ENCODE peak calls at places on chromosomes 16 and 17, in ten cellular contexts. Z is tibial nerve; H is neural progenitor cell; C is uterus; R is CD4-positive, alpha-beta memory T cell; V is right cardiac atrium; J is lower leg skin; P is body of pancreas; G is psoas muscle; F is pancreas. T is an unnamed sample.

GRCh38 chr17:80124351-80124981 is 22.5 kb downstream of the EIF4A3 start:
- DNase-seq in Z (no peak), J (no peak), F (no peak), V (peak), R (no peak), H (peak), P (no peak), G (no peak), C (no peak), T (peak)

GRCh38 chr17:39251997-39252396 is 26.3 kb upstream of the STAC2 start:
- DNase-seq in H (no peak), F (no peak), Z (no peak), J (no peak), C (no peak), P (no peak), R (no peak), G (no peak), V (no peak), T (no peak)

GRCh38 chr17:44898768-44899073 is 524 bp downstream of the EFTUD2 start:
- DNase-seq in R (no peak), Z (no peak), G (no peak), P (no peak), H (no peak), F (no peak), J (no peak), V (no peak), C (no peak), T (peak)

GRCh38 chr16:14117051-14117450 is 45.9 kb downstream of the MRTFB start:
- DNase-seq in Z (no peak), H (no peak), G (no peak), R (no peak), V (no peak), P (no peak), F (no peak), C (no peak), J (no peak), T (no peak)

GRCh38 chr17:35006345-35006744 is 26.0 kb downstream of the LIG3 start:
- DNase-seq in V (no peak), Z (no peak), H (no peak), F (no peak), C (no peak), G (no peak), J (no peak), R (no peak), P (no peak), T (no peak)

GRCh38 chr16:630024-630814 is 566 bp upstream of the WFIKKN1 start:
- DNase-seq in V (no peak), R (no peak), H (peak), J (no peak), F (no peak), Z (no peak), G (peak), C (peak), P (peak), T (no peak)

GRCh38 chr16:56203052-56203451 is 11.8 kb downstream of the GNAO1 start:
- DNase-seq in C (no peak), R (peak), P (no peak), G (peak), Z (no peak), H (peak), V (peak), F (no peak), J (no peak), T (no peak)

GRCh38 chr16:1776672-1776955 is 3.7 kb upstream of the MRPS34 start:
- DNase-seq in F (no peak), V (no peak), G (no peak), Z (no peak), P (no peak), J (no peak), R (no peak), C (no peak), H (no peak), T (no peak)

GRCh38 chr16:81790772-81791171 is 11.7 kb downstream of the PLCG2 start:
- DNase-seq in V (no peak), F (no peak), J (no peak), G (no peak), Z (no peak), H (no peak), P (no peak), C (no peak), R (no peak), T (no peak)

GRCh38 chr17:28180449-28180848 is 138.0 kb downstream of the NLK start:
- DNase-seq in G (no peak), H (no peak), P (no peak), R (no peak), F (no peak), Z (no peak), J (no peak), V (no peak), C (no peak), T (peak)

GRCh38 chr17:2094891-2095535 is 40.1 kb downstream of the HIC1 start:
- DNase-seq in H (peak), G (peak), V (peak), R (no peak), Z (no peak), J (peak), F (peak), C (peak), P (peak), T (peak)

GRCh38 chr16:54342001-54342776 is 55.6 kb upstream of the IRX3 start:
- DNase-seq in G (no peak), C (no peak), Z (no peak), R (no peak), H (no peak), J (peak), F (no peak), P (no peak), V (no peak), T (peak)

GRCh38 chr17:29042679-29043538 is at the start of gene PIPOX:
- DNase-seq in H (peak), P (peak), Z (no peak), R (no peak), J (no peak), G (no peak), V (no peak), C (no peak), F (no peak), T (peak)

GRCh38 chr17:55117063-55117611 is 147.6 kb upstream of the HLF start:
- DNase-seq in V (no peak), C (no peak), F (no peak), P (no peak), J (no peak), H (no peak), R (no peak), G (no peak), Z (no peak), T (no peak)

GRCh38 chr17:9132291-9132690 is 111.0 kb downstream of the NTN1 start:
- DNase-seq in F (no peak), C (no peak), J (no peak), H (no peak), R (no peak), G (no peak), Z (no peak), P (no peak), V (no peak), T (no peak)

GRCh38 chr16:69936751-69937211 is 14.4 kb upstream of the CLEC18A start:
- DNase-seq in P (no peak), R (no peak), C (no peak), J (no peak), V (no peak), H (no peak), Z (peak), G (no peak), F (no peak), T (no peak)

GRCh38 chr17:55743103-55743679 is 7.7 kb upstream of the PCTP start:
- DNase-seq in J (no peak), F (peak), R (no peak), G (no peak), Z (no peak), H (no peak), C (no peak), P (peak), V (no peak), T (no peak)

GRCh38 chr16:64051826-64052225 is 1070.0 kb downstream of the CDH11 start:
- DNase-seq in V (no peak), G (no peak), H (peak), P (no peak), F (no peak), R (no peak), J (no peak), Z (no peak), C (no peak), T (peak)

GRCh38 chr17:4766705-4767104 is 5.0 kb upstream of the TM4SF5 start:
- DNase-seq in G (no peak), P (no peak), Z (no peak), H (no peak), V (no peak), J (no peak), F (no peak), R (no peak), C (no peak), T (no peak)

GRCh38 chr17:56894859-56895455 is 18.9 kb downstream of the TRIM25 start:
- DNase-seq in F (no peak), H (no peak), J (no peak), G (no peak), P (no peak), C (no peak), V (no peak), R (no peak), Z (no peak), T (no peak)

GRCh38 chr16:16083421-16084156 is 134.2 kb downstream of the ABCC1 start:
- DNase-seq in Z (no peak), F (no peak), J (no peak), G (no peak), V (no peak), H (no peak), R (no peak), P (no peak), C (no peak), T (no peak)

GRCh38 chr16:58882292-58882691 is 148.2 kb upstream of the GOT2 start:
- DNase-seq in H (no peak), G (no peak), J (no peak), P (no peak), Z (no peak), C (no peak), R (no peak), V (no peak), F (no peak), T (no peak)

GRCh38 chr16:22216191-22216831 is 10.2 kb downstream of the EEF2K start:
- DNase-seq in V (no peak), P (no peak), Z (no peak), C (no peak), F (no peak), J (no peak), G (no peak), R (no peak), H (no peak), T (peak)

GRCh38 chr17:56029980-56030624 is 123.2 kb upstream of the ANKFN1 start:
- DNase-seq in C (no peak), V (no peak), Z (no peak), G (no peak), P (no peak), J (no peak), H (no peak), R (no peak), F (no peak), T (peak)

GRCh38 chr16:1428511-1428910 is 2.4 kb upstream of the PERCC1 start:
- DNase-seq in Z (no peak), V (no peak), G (peak), C (no peak), J (no peak), P (no peak), F (peak), R (no peak), H (peak), T (peak)

GRCh38 chr17:1972429-1973160 is 52.5 kb downstream of the RTN4RL1 start:
- DNase-seq in F (no peak), H (no peak), Z (peak), P (no peak), G (no peak), J (no peak), C (no peak), R (no peak), V (peak), T (no peak)

GRCh38 chr16:70750893-70751467 is 50.0 kb downstream of the VAC14 start:
- DNase-seq in P (peak), H (no peak), V (peak), F (peak), G (peak), C (peak), R (no peak), Z (peak), J (no peak), T (no peak)

GRCh38 chr16:4392382-4393242 is 21.0 kb downstream of the VASN start:
- DNase-seq in G (peak), H (peak), J (no peak), R (no peak), C (peak), Z (no peak), F (peak), P (no peak), V (peak), T (peak)

GRCh38 chr17:50631195-50631907 is 3.3 kb upstream of the ABCC3 start:
- DNase-seq in V (no peak), C (peak), G (no peak), P (no peak), H (no peak), J (no peak), F (no peak), R (no peak), Z (no peak), T (no peak)

GRCh38 chr16:31507617-31507928 is 618 bp downstream of the RUSF1 start:
- DNase-seq in G (no peak), V (no peak), Z (no peak), R (no peak), C (no peak), J (no peak), P (no peak), F (no peak), H (no peak), T (no peak)

GRCh38 chr17:6473128-6473767 is 29.0 kb downstream of the PIMREG start:
- DNase-seq in H (peak), G (peak), J (peak), F (peak), Z (peak), C (peak), R (peak), V (peak), P (peak), T (peak)

GRCh38 chr16:75247249-75247648 is 4.2 kb downstream of the BCAR1 start:
- DNase-seq in G (no peak), Z (no peak), R (no peak), H (no peak), F (peak), J (no peak), C (no peak), P (no peak), V (no peak), T (no peak)

GRCh38 chr17:57210224-57210553 is 46.1 kb upstream of the MSI2 start:
- DNase-seq in F (no peak), V (no peak), J (no peak), H (no peak), R (no peak), Z (no peak), P (no peak), C (no peak), G (no peak), T (no peak)

GRCh38 chr16:64489449-64489848 is 632.4 kb downstream of the CDH11 start:
- DNase-seq in F (no peak), V (no peak), P (no peak), Z (no peak), R (no peak), G (no peak), H (no peak), J (no peak), C (no peak), T (peak)

GRCh38 chr17:81471804-81472456 is 40.7 kb downstream of the ACTG1 start:
- DNase-seq in C (peak), G (peak), H (peak), P (no peak), J (peak), R (peak), V (peak), Z (peak), F (no peak), T (peak)

GRCh38 chr16:10685709-10686108 is 9.0 kb downstream of the TEKT5 start:
- DNase-seq in H (no peak), Z (no peak), J (no peak), C (no peak), V (no peak), P (no peak), F (no peak), R (no peak), G (no peak), T (no peak)

GRCh38 chr16:68072038-68072695 is 13.0 kb upstream of the NFATC3 start:
- DNase-seq in Z (peak), R (no peak), P (no peak), J (peak), G (peak), F (peak), H (no peak), C (no peak), V (peak), T (peak)

GRCh38 chr16:17416461-17417221 is 54.1 kb downstream of the XYLT1 start:
- DNase-seq in R (peak), F (no peak), H (no peak), C (no peak), J (peak), G (no peak), P (peak), V (peak), Z (peak), T (peak)

GRCh38 chr17:9240659-9241370 is 219.5 kb downstream of the NTN1 start:
- DNase-seq in V (peak), G (peak), Z (peak), R (no peak), F (peak), P (peak), C (peak), H (peak), J (peak), T (peak)

GRCh38 chr17:28258347-28258887 is 60.6 kb upstream of the TMEM97 start:
- DNase-seq in F (peak), H (no peak), G (no peak), Z (no peak), C (no peak), R (no peak), P (peak), V (peak), J (no peak), T (no peak)

GRCh38 chr17:7882068-7882467 is 6.5 kb upstream of the CHD3 start:
- DNase-seq in H (no peak), F (no peak), P (no peak), C (no peak), R (no peak), G (no peak), V (no peak), J (no peak), Z (no peak), T (no peak)

GRCh38 chr17:7882629-7883028 is 6.0 kb upstream of the CHD3 start:
- DNase-seq in C (no peak), Z (no peak), V (no peak), R (no peak), J (no peak), G (no peak), H (no peak), P (no peak), F (no peak), T (no peak)

GRCh38 chr17:7878234-7878633 is 10.4 kb upstream of the CHD3 start:
- DNase-seq in P (no peak), R (no peak), G (no peak), J (no peak), F (no peak), C (no peak), Z (no peak), H (no peak), V (no peak), T (no peak)

GRCh38 chr17:7881655-7882054 is 6.9 kb upstream of the CHD3 start:
- DNase-seq in G (no peak), F (no peak), P (no peak), Z (no peak), H (no peak), J (no peak), V (no peak), R (no peak), C (no peak), T (no peak)

DNA sequence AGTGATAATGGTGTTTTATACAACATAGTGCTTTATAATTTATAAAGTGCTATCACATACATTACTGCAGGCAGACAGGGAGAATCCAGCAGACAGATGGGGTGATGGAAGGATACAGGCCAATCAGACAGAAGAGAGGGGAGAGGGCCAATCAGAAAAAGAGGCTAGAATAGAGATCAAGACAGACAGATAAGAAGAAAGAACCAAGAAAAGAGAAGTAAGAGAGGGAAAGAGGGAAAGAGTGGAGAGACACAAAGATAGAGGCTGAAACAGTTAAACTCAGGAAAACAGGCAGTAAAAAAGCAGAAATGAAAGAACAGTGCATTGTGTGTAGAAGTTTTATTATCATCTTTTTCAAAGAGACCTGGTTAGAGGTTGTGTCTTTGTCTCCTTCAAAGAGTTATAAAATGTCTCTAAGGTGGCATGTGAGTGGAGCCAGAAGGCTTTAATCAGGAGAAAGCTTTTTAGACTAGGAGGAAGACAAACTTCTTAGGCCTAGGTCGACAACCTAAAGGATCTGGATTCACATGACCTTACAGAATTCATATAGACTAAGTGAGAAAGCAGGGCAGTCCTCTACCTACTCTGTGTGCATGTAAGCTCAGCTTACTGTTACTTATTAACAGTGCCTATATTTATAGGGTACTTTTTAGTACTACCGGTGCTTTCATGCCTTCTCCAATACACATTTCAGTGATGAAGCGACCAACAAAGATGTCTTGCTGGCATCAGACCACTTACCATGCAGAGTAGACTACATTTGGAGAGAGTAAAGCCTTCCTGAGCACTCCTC is 8.3 kb upstream of the CHD3 start:
- DNase-seq in R (no peak), G (no peak), F (no peak), J (no peak), Z (no peak), H (no peak), P (no peak), C (no peak), V (no peak), T (no peak)
- H3K4me3 ChIP-seq in R (no peak), G (no peak), F (no peak), J (no peak), Z (no peak), H (no peak), P (no peak), C (no peak), V (no peak), T (no peak)

DNA sequence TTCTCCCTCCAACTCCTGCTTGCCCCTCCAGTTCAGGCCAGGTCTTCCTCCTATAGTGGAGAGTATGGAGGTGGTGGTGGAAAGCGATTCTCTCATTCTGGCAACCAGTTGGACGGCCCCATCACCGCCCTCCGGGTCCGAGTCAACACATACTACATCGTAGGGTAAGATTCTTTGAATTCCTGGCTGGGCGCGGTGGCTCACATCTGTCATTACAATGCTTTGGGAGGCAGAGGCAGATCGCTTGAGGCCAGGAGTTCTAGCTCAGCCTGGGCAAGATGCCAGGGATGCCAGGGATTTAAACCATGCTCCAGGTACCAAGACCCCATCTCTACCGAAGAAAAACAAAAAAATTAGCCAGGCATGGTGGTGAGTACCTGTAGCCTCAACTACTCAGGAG is 1.4 kb downstream of the ZG16 start:
- DNase-seq in H (no peak), J (no peak), G (no peak), P (no peak), Z (no peak), R (no peak), C (no peak), F (no peak), V (no peak), T (no peak)
- H3K4me3 ChIP-seq in H (no peak), J (no peak), G (no peak), P (no peak), Z (no peak), R (no peak), C (no peak), F (no peak), V (no peak), T (no peak)

DNA sequence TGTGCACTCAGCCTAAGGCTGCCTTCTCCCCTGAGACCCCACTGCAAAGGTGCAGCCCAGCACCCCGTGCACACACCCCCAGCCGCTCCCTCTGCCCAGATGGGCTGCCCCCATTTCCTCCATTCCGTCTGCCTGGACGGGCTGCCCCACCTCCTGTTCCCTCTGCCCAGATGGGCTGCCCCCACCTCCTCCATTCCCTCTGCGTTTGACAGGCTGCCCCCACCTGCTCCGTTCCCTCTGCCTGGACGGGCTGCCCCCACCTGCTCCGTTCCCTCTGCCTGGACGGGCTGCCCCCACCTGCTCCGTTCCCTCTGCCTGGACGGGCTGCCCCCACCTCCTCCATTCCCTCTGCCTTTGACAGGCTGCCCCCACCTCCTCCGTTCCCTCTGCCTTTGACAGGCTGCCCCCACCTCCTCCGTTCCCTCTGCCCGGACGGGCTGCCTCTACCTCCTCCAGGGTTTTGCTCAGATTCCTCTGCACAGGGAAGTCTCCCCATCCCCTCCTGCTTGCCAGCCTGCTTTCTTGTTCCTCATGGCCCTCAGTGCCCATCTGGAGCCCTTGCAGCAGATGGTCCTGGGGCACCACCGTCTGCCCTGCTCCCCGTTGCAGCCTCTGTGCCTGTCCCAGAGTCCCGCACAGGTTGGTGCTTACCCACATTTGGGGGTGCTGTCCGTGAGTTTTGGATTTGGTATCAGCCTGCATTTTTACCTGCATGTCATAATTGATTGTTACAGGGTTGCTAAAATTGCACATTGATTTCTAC is 23.4 kb upstream of the IL17C start:
- DNase-seq in Z (no peak), G (no peak), H (no peak), C (no peak), J (no peak), F (no peak), R (no peak), V (no peak), P (no peak), T (no peak)
- H3K4me3 ChIP-seq in Z (no peak), G (no peak), H (no peak), C (no peak), J (no peak), F (no peak), R (no peak), V (no peak), P (no peak), T (no peak)

GRCh38 chr17:43042025-43042424 is 17.0 kb downstream of the RND2 start:
- DNase-seq in V (no peak), J (no peak), H (peak), C (no peak), Z (no peak), R (no peak), G (no peak), F (no peak), P (no peak), T (no peak)
- H3K4me3 ChIP-seq in V (no peak), J (no peak), H (no peak), C (no peak), Z (no peak), R (no peak), G (no peak), F (no peak), P (no peak), T (no peak)

T was measured in adipocyte.